ENCODE peak calls at places on chromosome 20, in six cellular contexts. G is dorsolateral prefrontal cortex; B is naive thymus-derived CD8-positive, alpha-beta T cell; A is SW 1271; S is NCI-H1105 treated with DMSO at 0.1 percent for 48 hours; F is NCI-H1694 treated with DMSO at 0.1 percent for 48 hours. H is an unnamed sample.

GRCh38 chr20:35271904-35272303 is 6.0 kb downstream of the MMP24OS start:
- DNase-seq in G (no peak), B (no peak), A (no peak), S (no peak), F (no peak), H (no peak)

GRCh38 chr20:64093013-64093503 is 8.9 kb upstream of the LKAAEAR1 start:
- DNase-seq in G (no peak), B (no peak), A (no peak), S (no peak), F (no peak), H (no peak)

GRCh38 chr20:64101731-64102621 is 5.4 kb downstream of the NPBWR2 start:
- DNase-seq in G (peak), B (peak), A (no peak), S (peak), F (no peak), H (no peak)

GRCh38 chr20:51611625-51611890 is 69.0 kb upstream of the NFATC2 start:
- DNase-seq in G (no peak), B (no peak), A (no peak), S (no peak), F (no peak), H (no peak)

GRCh38 chr20:8127553-8128255 is 4.4 kb upstream of the PLCB1 start:
- DNase-seq in G (no peak), B (no peak), A (no peak), S (no peak), F (no peak), H (no peak)

GRCh38 chr20:9474835-9475413 is 39.5 kb upstream of the LAMP5 start:
- DNase-seq in G (no peak), B (no peak), A (no peak), S (no peak), F (no peak), H (no peak)

GRCh38 chr20:41336711-41337492 is 3.7 kb upstream of the LPIN3 start:
- DNase-seq in G (no peak), B (no peak), A (no peak), S (no peak), F (no peak), H (no peak)

GRCh38 chr20:41133709-41134361 is 3.5 kb upstream of the PLCG1 start:
- DNase-seq in G (peak), B (peak), A (no peak), S (no peak), F (no peak), H (no peak)

GRCh38 chr20:57653910-57654309 is 33.7 kb upstream of the ZBP1 start:
- DNase-seq in G (no peak), B (no peak), A (no peak), S (no peak), F (peak), H (no peak)

GRCh38 chr20:57682184-57683038 is 27.4 kb downstream of the PMEPA1 start:
- DNase-seq in G (peak), B (no peak), A (no peak), S (no peak), F (no peak), H (no peak)

GRCh38 chr20:60272790-60273189 is 314.6 kb downstream of the CDH26 start:
- DNase-seq in G (no peak), B (no peak), A (no peak), S (no peak), F (no peak), H (no peak)

GRCh38 chr20:30168025-30168799 is 1089.3 kb upstream of the DEFB115 start:
- DNase-seq in G (no peak), B (peak), A (no peak), S (no peak), F (no peak), H (no peak)

GRCh38 chr20:20743511-20744169 is 31.2 kb upstream of the RALGAPA2 start:
- DNase-seq in G (no peak), B (no peak), A (no peak), S (no peak), F (no peak), H (peak)

GRCh38 chr20:24560571-24561485 is 91.4 kb downstream of the SYNDIG1 start:
- DNase-seq in G (no peak), B (no peak), A (no peak), S (no peak), F (no peak), H (no peak)

GRCh38 chr20:36591854-36592641 is 13.5 kb upstream of the RAB5IF start:
- DNase-seq in G (no peak), B (peak), A (peak), S (peak), F (no peak), H (peak)

GRCh38 chr20:35111141-35111888 is 18.7 kb upstream of the TRPC4AP start:
- DNase-seq in G (no peak), B (no peak), A (no peak), S (no peak), F (no peak), H (no peak)

GRCh38 chr20:32484221-32485125 is 100.7 kb downstream of the NOL4L start:
- DNase-seq in G (peak), B (no peak), A (peak), S (peak), F (no peak), H (peak)

GRCh38 chr20:19885981-19886665 is 128.1 kb downstream of the RIN2 start:
- DNase-seq in G (peak), B (no peak), A (peak), S (no peak), F (no peak), H (peak)

GRCh38 chr20:18987781-18988360 is 174.3 kb downstream of the SCP2D1 start:
- DNase-seq in G (no peak), B (no peak), A (no peak), S (no peak), F (no peak), H (no peak)

GRCh38 chr20:64129146-64129782 is 21.9 kb upstream of the NPBWR2 start:
- DNase-seq in G (peak), B (no peak), A (no peak), S (no peak), F (no peak), H (no peak)

GRCh38 chr20:51386586-51386985 is 155.9 kb downstream of the NFATC2 start:
- DNase-seq in G (no peak), B (no peak), A (no peak), S (no peak), F (no peak), H (no peak)

GRCh38 chr20:46894579-46894958 is at the start of gene EYA2:
- DNase-seq in G (no peak), B (no peak), A (no peak), S (peak), F (peak), H (peak)

GRCh38 chr20:14470231-14470894 is 133.0 kb upstream of the FLRT3 start:
- DNase-seq in G (no peak), B (no peak), A (no peak), S (no peak), F (no peak), H (no peak)

GRCh38 chr20:17749979-17750721 is 50.4 kb downstream of the BANF2 start:
- DNase-seq in G (no peak), B (no peak), A (no peak), S (no peak), F (no peak), H (no peak)

GRCh38 chr20:3628502-3629314 is 34.5 kb downstream of the GFRA4 start:
- DNase-seq in G (no peak), B (no peak), A (no peak), S (no peak), F (no peak), H (no peak)

GRCh38 chr20:59569305-59569704 is 35.0 kb upstream of the PHACTR3 start:
- DNase-seq in G (no peak), B (no peak), A (no peak), S (no peak), F (no peak), H (no peak)

GRCh38 chr20:37531856-37532255 is 4.2 kb upstream of the BLCAP start:
- DNase-seq in G (no peak), B (no peak), A (no peak), S (no peak), F (no peak), H (no peak)

GRCh38 chr20:62117658-62118057 is 4.6 kb upstream of the LSM14B start:
- DNase-seq in G (no peak), B (peak), A (no peak), S (no peak), F (no peak), H (peak)

GRCh38 chr20:59165794-59166709 is 2.4 kb downstream of the ZNF831 start:
- DNase-seq in G (no peak), B (no peak), A (no peak), S (no peak), F (no peak), H (no peak)

GRCh38 chr20:43389231-43389630 is 68.5 kb upstream of the SRSF6 start:
- DNase-seq in G (no peak), B (no peak), A (no peak), S (no peak), F (no peak), H (no peak)

GRCh38 chr20:63453029-63453523 is 19.4 kb downstream of the KCNQ2 start:
- DNase-seq in G (no peak), B (no peak), A (no peak), S (no peak), F (no peak), H (no peak)

GRCh38 chr20:20712004-20712473 is 405 bp downstream of the RALGAPA2 start:
- DNase-seq in G (peak), B (no peak), A (peak), S (peak), F (no peak), H (peak)

GRCh38 chr20:53773792-53774371 is 180.2 kb upstream of the ZNF217 start:
- DNase-seq in G (no peak), B (no peak), A (peak), S (no peak), F (no peak), H (no peak)

GRCh38 chr20:55333798-55334197 is 671.5 kb downstream of the CBLN4 start:
- DNase-seq in G (no peak), B (no peak), A (no peak), S (no peak), F (no peak), H (no peak)

GRCh38 chr20:7702141-7702540 is 238.1 kb downstream of the HAO1 start:
- DNase-seq in G (no peak), B (no peak), A (no peak), S (no peak), F (no peak), H (peak)

GRCh38 chr20:50085481-50086365 is 27.2 kb downstream of the UBE2V1 start:
- DNase-seq in G (no peak), B (peak), A (peak), S (peak), F (peak), H (peak)

GRCh38 chr20:57272883-57273282 is 6.4 kb upstream of the BMP7 start:
- DNase-seq in G (no peak), B (no peak), A (no peak), S (no peak), F (no peak), H (no peak)

GRCh38 chr20:62879275-62880146 is 17.9 kb upstream of the TCFL5 start:
- DNase-seq in G (no peak), B (no peak), A (no peak), S (no peak), F (no peak), H (no peak)

GRCh38 chr20:1533059-1533458 is 24.4 kb downstream of the SIRPD start:
- DNase-seq in G (no peak), B (no peak), A (peak), S (no peak), F (peak), H (no peak)